ENCODE peak calls at places on chromosomes 4 and X, in ten cellular contexts. O is HCT116, N is nephron progenitor cell, C is spleen, B is upper lobe of right lung, Z is colonic mucosa, P is dorsolateral prefrontal cortex, W is GM23338, X is bronchial epithelial cell, J is GM13977. L is an unnamed sample.

GRCh38 chrX:150372280-150372679 is 9.2 kb downstream of the MAMLD1 start:
- DNase-seq in O (no peak), N (no peak), C (no peak), B (no peak), Z (no peak), P (no peak), W (no peak), X (no peak), J (no peak), L (no peak)

GRCh38 chr4:107283587-107284559 is 247.8 kb upstream of the DKK2 start:
- DNase-seq in O (no peak), N (peak), C (no peak), B (no peak), Z (no peak), P (no peak), W (peak), X (peak), J (no peak), L (no peak)

GRCh38 chr4:186144596-186145569 is 40.4 kb downstream of the FAM149A start:
- DNase-seq in O (no peak), N (peak), C (peak), B (peak), Z (peak), P (peak), W (peak), X (peak), J (peak), L (peak)

GRCh38 chrX:153625271-153626024 is 21.6 kb upstream of the DUSP9 start:
- DNase-seq in O (no peak), N (no peak), C (peak), B (no peak), Z (no peak), P (no peak), W (no peak), X (no peak), J (no peak), L (peak)

GRCh38 chrX:48958635-48959094 is 1.3 kb upstream of the OTUD5 start:
- DNase-seq in O (no peak), N (no peak), C (peak), B (peak), Z (peak), P (no peak), W (peak), X (peak), J (no peak), L (no peak)

GRCh38 chrX:68822641-68823410 is 6.0 kb upstream of the EFNB1 start:
- DNase-seq in O (peak), N (peak), C (no peak), B (no peak), Z (no peak), P (no peak), W (peak), X (no peak), J (peak), L (peak)

GRCh38 chr4:56674984-56675383 is 6.1 kb downstream of the HOPX start:
- DNase-seq in O (no peak), N (no peak), C (no peak), B (no peak), Z (no peak), P (no peak), W (no peak), X (no peak), J (no peak), L (no peak)

GRCh38 chr4:75630174-75630931 is at the start of gene CDKL2:
- DNase-seq in O (peak), N (peak), C (peak), B (peak), Z (peak), P (peak), W (peak), X (peak), J (peak), L (peak)

GRCh38 chrX:32582729-32583128 is 628.6 kb downstream of the DMD start:
- DNase-seq in O (no peak), N (no peak), C (no peak), B (no peak), Z (no peak), P (no peak), W (peak), X (no peak), J (no peak), L (no peak)

GRCh38 chrX:16177260-16177659 is 10.0 kb downstream of the MAGEB17 start:
- DNase-seq in O (no peak), N (no peak), C (no peak), B (no peak), Z (no peak), P (no peak), W (peak), X (no peak), J (no peak), L (no peak)

GRCh38 chr4:37891221-37892159 is 606 bp downstream of the TBC1D1 start:
- DNase-seq in O (no peak), N (no peak), C (no peak), B (no peak), Z (peak), P (peak), W (peak), X (no peak), J (peak), L (peak)

GRCh38 chrX:97398030-97398551 is 514.4 kb downstream of the RPA4 start:
- DNase-seq in O (no peak), N (no peak), C (no peak), B (no peak), Z (no peak), P (no peak), W (no peak), X (peak), J (peak), L (no peak)

GRCh38 chr4:145230726-145231125 is 50.3 kb upstream of the OTUD4 start:
- DNase-seq in O (no peak), N (no peak), C (no peak), B (no peak), Z (no peak), P (no peak), W (no peak), X (peak), J (no peak), L (no peak)

GRCh38 chr4:98929341-98930267 is 671 bp upstream of the EIF4E start:
- DNase-seq in O (peak), N (peak), C (peak), B (peak), Z (peak), P (peak), W (peak), X (peak), J (peak), L (peak)

GRCh38 chr4:161256172-161256571 is 907.6 kb downstream of the FSTL5 start:
- DNase-seq in O (peak), N (no peak), C (no peak), B (no peak), Z (no peak), P (no peak), W (peak), X (no peak), J (no peak), L (no peak)

GRCh38 chr4:73019462-73020047 is 50.0 kb downstream of the COX18 start:
- DNase-seq in O (peak), N (peak), C (no peak), B (no peak), Z (no peak), P (no peak), W (peak), X (peak), J (peak), L (no peak)

GRCh38 chr4:116401293-116401692 is 684.1 kb downstream of the TRAM1L1 start:
- DNase-seq in O (no peak), N (no peak), C (no peak), B (no peak), Z (no peak), P (no peak), W (no peak), X (no peak), J (no peak), L (no peak)

GRCh38 chrX:150664290-150664689 is 28.9 kb upstream of the MTMR1 start:
- DNase-seq in O (no peak), N (no peak), C (no peak), B (peak), Z (no peak), P (peak), W (no peak), X (no peak), J (no peak), L (peak)

GRCh38 chr4:6112606-6113290 is 87.6 kb downstream of the JAKMIP1 start:
- DNase-seq in O (no peak), N (no peak), C (no peak), B (no peak), Z (no peak), P (peak), W (no peak), X (no peak), J (no peak), L (no peak)

GRCh38 chr4:169619518-169619957 is 840 bp upstream of the CLCN3 start:
- DNase-seq in O (peak), N (peak), C (peak), B (no peak), Z (peak), P (peak), W (peak), X (peak), J (peak), L (no peak)

GRCh38 chrX:19747672-19748610 is 139.5 kb downstream of the SH3KBP1 start:
- DNase-seq in O (no peak), N (no peak), C (peak), B (no peak), Z (no peak), P (no peak), W (no peak), X (no peak), J (no peak), L (no peak)

GRCh38 chrX:152806035-152806434 is 24.5 kb downstream of the CETN2 start:
- DNase-seq in O (no peak), N (no peak), C (no peak), B (no peak), Z (no peak), P (no peak), W (no peak), X (no peak), J (no peak), L (no peak)

GRCh38 chrX:111098874-111099273 is 2.9 kb downstream of the PAK3 start:
- DNase-seq in O (peak), N (peak), C (peak), B (peak), Z (peak), P (no peak), W (peak), X (no peak), J (peak), L (peak)

GRCh38 chr4:94285666-94286065 is 57.0 kb downstream of the HPGDS start:
- DNase-seq in O (no peak), N (no peak), C (no peak), B (no peak), Z (no peak), P (no peak), W (no peak), X (peak), J (no peak), L (no peak)

GRCh38 chr4:94284889-94285288 is 57.7 kb downstream of the HPGDS start:
- DNase-seq in O (no peak), N (no peak), C (no peak), B (no peak), Z (no peak), P (no peak), W (no peak), X (no peak), J (no peak), L (no peak)

DNA sequence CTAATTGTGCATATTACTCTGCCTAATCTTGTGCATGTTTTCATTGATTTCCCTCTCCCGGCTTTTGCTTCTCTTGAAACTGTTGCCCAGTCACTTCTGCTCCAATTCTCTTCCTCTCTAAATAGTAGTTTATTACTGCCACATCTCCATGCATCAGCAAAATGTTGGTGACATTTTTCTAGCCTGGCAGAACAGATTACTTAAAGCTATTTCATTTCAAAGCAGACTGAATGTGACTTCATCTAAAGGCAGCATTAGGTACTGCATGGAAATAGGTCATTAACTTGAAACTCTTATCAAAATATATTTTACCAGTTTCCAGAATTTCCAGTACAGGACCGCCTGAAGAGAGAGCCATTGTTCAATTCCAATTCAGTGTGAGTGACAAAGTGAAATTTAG is 52.4 kb downstream of the HPGDS start:
- DNase-seq in O (no peak), N (no peak), C (no peak), B (no peak), Z (no peak), P (no peak), W (peak), X (no peak), J (no peak), L (no peak)
- TF ChIP-seq CTCF in O (no peak), N (no peak), C (no peak), B (no peak), Z (no peak), P (peak), W (peak), X (no peak), J (no peak), L (no peak)

DNA sequence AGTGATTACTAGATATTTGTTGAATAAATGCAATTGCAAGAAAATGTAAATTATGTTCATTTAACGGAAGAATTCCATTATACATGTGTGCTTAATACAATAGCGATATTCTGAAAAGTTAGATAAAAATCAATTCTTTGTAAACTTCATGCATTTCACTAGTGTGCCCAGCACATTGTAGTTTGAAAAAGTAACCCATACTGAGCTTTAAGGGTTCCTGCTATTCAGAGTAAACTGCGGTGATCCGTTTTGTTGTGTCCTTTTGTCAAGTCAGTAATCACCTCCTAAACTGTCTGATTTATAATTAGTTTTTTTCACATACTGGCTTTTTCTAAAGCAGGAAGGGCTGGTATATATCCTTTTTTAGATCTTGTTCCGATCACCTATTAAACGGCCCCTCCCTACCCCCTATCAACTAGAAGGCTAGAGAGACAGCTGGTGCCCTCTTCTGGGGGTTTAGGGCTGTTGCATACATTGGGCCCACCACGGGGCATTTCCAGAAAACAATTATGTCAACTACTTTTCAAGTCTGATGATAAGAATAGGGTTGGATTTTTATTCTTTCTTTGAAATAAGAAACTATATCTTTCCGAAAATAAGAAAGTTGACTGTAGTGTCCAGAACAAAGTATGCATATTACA is 7.0 kb upstream of the BMP15 start:
- DNase-seq in O (peak), N (peak), C (no peak), B (no peak), Z (peak), P (no peak), W (peak), X (peak), J (peak), L (no peak)
- TF ChIP-seq CTCF in O (peak), N (peak), C (peak), B (peak), Z (peak), P (peak), W (peak), X (peak), J (peak), L (peak)

DNA sequence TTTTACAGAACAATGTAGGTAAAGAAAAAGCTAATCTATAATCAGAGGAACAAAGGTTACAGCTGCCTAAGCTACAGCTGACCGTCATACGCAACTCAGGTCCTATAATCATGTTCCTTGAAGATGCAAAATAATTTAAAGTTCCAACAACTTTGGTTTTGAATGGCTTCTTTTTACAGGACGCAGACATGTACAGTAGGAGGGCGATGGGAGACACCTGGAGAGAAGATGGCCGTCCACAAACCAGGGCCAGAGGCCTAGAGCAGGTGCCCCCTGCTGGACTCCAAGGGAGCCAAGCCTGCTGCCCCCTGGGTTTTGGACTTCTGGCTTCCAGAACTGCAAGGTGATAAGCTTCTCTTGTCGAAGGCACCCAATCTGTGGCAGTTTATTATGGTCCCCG is 10.6 kb downstream of the HGFAC start:
- DNase-seq in O (peak), N (no peak), C (no peak), B (no peak), Z (no peak), P (no peak), W (peak), X (no peak), J (no peak), L (peak)
- TF ChIP-seq CTCF in O (peak), N (peak), C (no peak), B (peak), Z (peak), P (no peak), W (peak), X (peak), J (peak), L (peak)

GRCh38 chr4:8267077-8267476 is 2.5 kb upstream of the HTRA3 start:
- DNase-seq in O (peak), N (peak), C (no peak), B (peak), Z (peak), P (no peak), W (peak), X (peak), J (peak), L (no peak)
- TF ChIP-seq CTCF in O (peak), N (peak), C (peak), B (peak), Z (peak), P (no peak), W (peak), X (peak), J (peak), L (peak)

GRCh38 chr4:23923840-23924239 is 34.0 kb upstream of the PPARGC1A start:
- DNase-seq in O (no peak), N (no peak), C (no peak), B (no peak), Z (no peak), P (no peak), W (no peak), X (no peak), J (no peak), L (no peak)
- TF ChIP-seq CTCF in O (no peak), N (no peak), C (no peak), B (no peak), Z (no peak), P (no peak), W (no peak), X (peak), J (no peak), L (peak)

DNA sequence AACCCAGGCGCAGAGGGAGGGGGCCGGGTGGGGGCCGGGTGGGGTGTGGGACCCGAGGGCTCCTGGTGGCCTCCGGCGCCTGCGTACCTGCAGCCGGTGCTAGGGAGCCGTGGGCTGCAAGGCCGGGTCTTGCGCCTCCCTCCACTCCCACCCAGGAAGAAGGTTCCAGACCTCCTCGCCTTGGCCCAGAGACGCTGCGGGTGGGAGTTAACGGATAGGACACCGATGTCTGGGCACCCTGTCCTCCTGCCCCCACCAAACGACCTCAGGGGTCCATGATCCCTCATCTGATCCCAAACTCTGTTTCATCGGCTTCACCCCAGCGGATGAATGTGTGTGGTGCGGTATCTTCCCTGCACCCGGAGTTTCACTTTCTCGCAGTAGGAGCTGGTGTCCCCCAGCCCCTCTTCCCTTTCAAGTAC is 927 bp downstream of the MSX1 start:
- DNase-seq in O (no peak), N (no peak), C (no peak), B (no peak), Z (no peak), P (no peak), W (no peak), X (no peak), J (peak), L (peak)
- TF ChIP-seq CTCF in O (no peak), N (no peak), C (no peak), B (no peak), Z (no peak), P (no peak), W (no peak), X (no peak), J (no peak), L (no peak)

GRCh38 chrX:21375795-21376069 is 1.5 kb downstream of the CNKSR2 start:
- DNase-seq in O (no peak), N (peak), C (no peak), B (no peak), Z (no peak), P (no peak), W (peak), X (no peak), J (no peak), L (no peak)
- TF ChIP-seq CTCF in O (no peak), N (no peak), C (no peak), B (no peak), Z (no peak), P (peak), W (peak), X (no peak), J (no peak), L (no peak)

GRCh38 chr4:20313237-20314030 is 61.7 kb downstream of the SLIT2 start:
- DNase-seq in O (peak), N (peak), C (no peak), B (no peak), Z (peak), P (no peak), W (peak), X (no peak), J (peak), L (no peak)
- TF ChIP-seq CTCF in O (peak), N (peak), C (no peak), B (no peak), Z (no peak), P (no peak), W (peak), X (no peak), J (peak), L (no peak)

DNA sequence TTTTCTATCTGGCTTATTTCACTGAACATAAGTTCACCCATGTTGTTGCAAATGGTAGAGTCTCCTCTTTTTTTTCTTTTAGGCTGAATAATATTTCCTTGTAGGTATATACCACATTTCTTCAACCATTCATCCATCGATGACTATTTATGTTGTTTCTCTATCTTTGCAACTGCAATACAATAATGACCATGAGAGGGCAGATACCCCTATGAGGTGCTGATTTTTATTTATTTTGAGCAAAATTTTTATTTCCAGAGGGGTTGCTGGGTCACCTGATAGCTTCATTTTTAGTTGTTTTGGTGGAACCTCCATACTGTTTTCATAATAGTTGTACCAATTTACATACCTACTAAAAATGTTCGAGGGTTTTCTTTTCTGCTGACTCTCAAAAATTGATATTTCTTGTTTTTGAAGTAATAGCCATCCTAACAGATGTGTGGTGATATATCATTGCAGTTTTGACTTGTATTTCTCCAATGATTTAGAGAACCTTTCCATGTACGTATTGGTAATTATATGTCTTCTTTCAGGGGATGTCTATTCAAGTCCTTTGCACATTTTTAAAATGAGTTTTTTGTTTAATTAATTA is 1697.0 kb downstream of the PCDH7 start:
- DNase-seq in O (no peak), N (no peak), C (no peak), B (no peak), Z (no peak), P (no peak), W (peak), X (no peak), J (no peak), L (no peak)
- TF ChIP-seq CTCF in O (peak), N (no peak), C (no peak), B (no peak), Z (no peak), P (no peak), W (peak), X (peak), J (no peak), L (no peak)